ENCODE peak calls at places on chromosomes 7 and 10, in eight cellular contexts. U is PC-3, B is fibroblast of pulmonary artery, T is right lobe of liver, J is HCT116, P is body of pancreas, S is lower lobe of right lung, K is AG09309. X is an unnamed sample.

GRCh38 chr10:126337241-126337640 is 51.0 kb downstream of the ADAM12 start:
- DNase-seq in B (no peak), T (no peak), P (no peak), J (no peak), K (no peak), U (no peak), S (no peak), X (no peak)

GRCh38 chr7:149261321-149261828 is 621 bp upstream of the ZNF783 start:
- DNase-seq in U (peak), T (no peak), K (peak), J (no peak), B (peak), P (no peak), S (no peak), X (no peak)

GRCh38 chr10:14601872-14602725 is 172.6 kb downstream of the FAM107B start:
- DNase-seq in K (no peak), S (peak), P (peak), J (peak), U (peak), B (peak), T (no peak), X (peak)

GRCh38 chr7:50653997-50654425 is 88.8 kb upstream of the DDC start:
- DNase-seq in P (peak), J (no peak), U (no peak), K (no peak), B (peak), S (no peak), T (peak), X (no peak)

GRCh38 chr10:63553031-63553430 is 31.8 kb downstream of the REEP3 start:
- DNase-seq in S (no peak), U (peak), P (no peak), K (peak), B (peak), T (no peak), J (peak), X (no peak)

GRCh38 chr10:69515699-69516547 is 57.3 kb downstream of the NEUROG3 start:
- DNase-seq in K (peak), P (peak), U (peak), B (peak), T (peak), S (peak), J (peak), X (no peak)

GRCh38 chr10:69382382-69383117 is 34.2 kb downstream of the TACR2 start:
- DNase-seq in B (peak), P (no peak), U (peak), T (no peak), S (no peak), J (no peak), K (peak), X (peak)

GRCh38 chr10:71845410-71846406 is 5.3 kb downstream of the PSAP start:
- DNase-seq in K (no peak), U (no peak), B (no peak), J (no peak), P (no peak), T (no peak), S (no peak), X (no peak)

GRCh38 chr7:23679898-23680416 is at the start of gene FAM221A:
- DNase-seq in U (peak), T (peak), J (no peak), B (peak), K (no peak), P (peak), S (peak), X (no peak)

GRCh38 chr7:28008171-28008570 is 172.4 kb downstream of the JAZF1 start:
- DNase-seq in B (no peak), T (no peak), P (no peak), U (no peak), S (no peak), J (no peak), K (no peak), X (no peak)

GRCh38 chr10:105026566-105026965 is 385.5 kb downstream of the SORCS3 start:
- DNase-seq in T (no peak), K (no peak), B (no peak), J (no peak), U (no peak), S (no peak), P (no peak), X (no peak)

GRCh38 chr7:127708788-127709187 is 56.8 kb downstream of the SND1 start:
- DNase-seq in K (peak), P (peak), B (peak), S (no peak), J (peak), T (peak), U (peak), X (peak)

GRCh38 chr7:24318326-24318725 is 34.3 kb downstream of the NPY start:
- DNase-seq in B (peak), P (no peak), J (peak), K (no peak), U (peak), T (no peak), S (no peak), X (no peak)

GRCh38 chr7:149880871-149881301 is 7.1 kb downstream of the ATP6V0E2 start:
- DNase-seq in T (no peak), S (peak), K (no peak), B (no peak), P (no peak), J (no peak), U (no peak), X (no peak)

GRCh38 chr7:27166475-27167169 is 1.3 kb upstream of the HOXA9 start:
- DNase-seq in B (no peak), S (peak), K (no peak), P (no peak), J (no peak), U (peak), T (no peak), X (no peak)

GRCh38 chr10:96657385-96657784 is 62.9 kb downstream of the PIK3AP1 start:
- DNase-seq in J (no peak), P (no peak), B (no peak), K (no peak), T (peak), S (no peak), U (no peak), X (no peak)

GRCh38 chr7:29612596-29612995 is 49.0 kb downstream of the PRR15 start:
- DNase-seq in U (peak), B (no peak), P (no peak), T (no peak), K (peak), J (no peak), S (no peak), X (no peak)

GRCh38 chr7:1046722-1047679 is 2.7 kb downstream of the GPR146 start:
- DNase-seq in K (no peak), P (peak), B (no peak), J (no peak), S (peak), U (peak), T (no peak), X (no peak)

GRCh38 chr10:28880551-28880950 is 203.2 kb downstream of the BAMBI start:
- DNase-seq in P (no peak), S (no peak), T (no peak), U (no peak), J (no peak), K (no peak), B (peak), X (no peak)

GRCh38 chr7:105585850-105586500 is 4.7 kb upstream of the EFCAB10 start:
- DNase-seq in B (no peak), S (no peak), K (no peak), J (no peak), P (no peak), T (no peak), U (no peak), X (no peak)

GRCh38 chr7:433558-433957 is 86.1 kb downstream of the PDGFA start:
- DNase-seq in S (no peak), U (no peak), K (no peak), P (no peak), B (no peak), T (no peak), J (no peak), X (no peak)

GRCh38 chr7:55565693-55566092 is 6.6 kb downstream of the VOPP1 start:
- DNase-seq in T (no peak), K (no peak), U (no peak), P (no peak), S (no peak), J (peak), B (no peak), X (no peak)

GRCh38 chr10:103316087-103316486 is 34.9 kb downstream of the PCGF6 start:
- DNase-seq in U (no peak), B (no peak), J (no peak), T (no peak), S (no peak), P (no peak), K (no peak), X (no peak)

GRCh38 chr10:110209926-110210662 is 2.7 kb downstream of the MXI1 start:
- DNase-seq in J (no peak), B (peak), U (peak), S (peak), T (peak), P (peak), K (no peak), X (no peak)

GRCh38 chr10:28248092-28248491 is 54.8 kb downstream of the MPP7 start:
- DNase-seq in T (no peak), U (no peak), B (peak), J (no peak), P (peak), K (peak), S (peak), X (no peak)

GRCh38 chr10:114631678-114632417 is 26.2 kb downstream of the ABLIM1 start:
- DNase-seq in J (no peak), U (no peak), B (no peak), S (peak), T (peak), K (no peak), P (peak), X (peak)

GRCh38 chr7:94375713-94376112 is 19.0 kb upstream of the COL1A2 start:
- DNase-seq in J (no peak), B (peak), S (no peak), U (no peak), K (peak), T (no peak), P (peak), X (no peak)

GRCh38 chr10:110857265-110858158 is 14.2 kb upstream of the PDCD4 start:
- DNase-seq in K (no peak), J (no peak), T (peak), P (peak), S (no peak), B (peak), U (no peak), X (no peak)

GRCh38 chr10:122363722-122364463 is 10.6 kb upstream of the PLEKHA1 start:
- DNase-seq in J (no peak), B (no peak), K (no peak), S (no peak), T (no peak), U (no peak), P (no peak), X (no peak)

GRCh38 chr10:63375458-63375857 is 90.3 kb downstream of the JMJD1C start:
- DNase-seq in U (no peak), S (no peak), P (no peak), K (no peak), T (no peak), J (no peak), B (no peak), X (no peak)

GRCh38 chr10:68212721-68213352 is 19.1 kb downstream of the ATOH7 start:
- DNase-seq in J (no peak), K (no peak), S (no peak), P (peak), T (no peak), U (peak), B (peak), X (no peak)

GRCh38 chr10:71246591-71247143 is 34.3 kb downstream of the UNC5B start:
- DNase-seq in T (no peak), P (peak), B (no peak), S (no peak), J (peak), K (no peak), U (peak), X (no peak)

GRCh38 chr10:130935897-130936550 is 375.5 kb downstream of the TCERG1L start:
- DNase-seq in J (no peak), U (no peak), S (no peak), B (no peak), K (no peak), T (no peak), P (no peak), X (no peak)
- TF ChIP-seq CTCF in J (no peak), U (no peak), S (no peak), B (no peak), K (no peak), T (no peak), P (no peak), X (no peak)

GRCh38 chr10:12703141-12703540 is 298.4 kb downstream of the CCDC3 start:
- DNase-seq in B (no peak), S (no peak), P (no peak), J (no peak), T (no peak), K (no peak), U (peak), X (no peak)
- H3K4me3 ChIP-seq in B (no peak), S (no peak), P (no peak), J (no peak), T (no peak), K (no peak), U (no peak), X (no peak)

GRCh38 chr7:144670251-144670650 is 165.6 kb downstream of the TPK1 start:
- DNase-seq in B (peak), U (peak), T (no peak), P (no peak), J (peak), S (no peak), K (no peak), X (no peak)
- TF ChIP-seq CTCF in B (peak), U (peak), T (no peak), P (no peak), J (peak), S (no peak), K (no peak), X (peak)

GRCh38 chr10:50334273-50334672 is 83.0 kb upstream of the ASAH2 start:
- DNase-seq in B (no peak), S (no peak), T (no peak), K (no peak), J (no peak), U (peak), P (no peak), X (no peak)

GRCh38 chr10:50336140-50336539 is 84.8 kb upstream of the ASAH2 start:
- DNase-seq in U (no peak), B (no peak), K (no peak), T (no peak), S (no peak), J (no peak), P (no peak), X (no peak)

GRCh38 chr10:50333872-50334271 is 82.6 kb upstream of the ASAH2 start:
- DNase-seq in K (no peak), S (no peak), P (no peak), J (no peak), U (no peak), B (no peak), T (no peak), X (no peak)

GRCh38 chr10:50332108-50332846 is 81.0 kb upstream of the ASAH2 start:
- DNase-seq in J (no peak), K (no peak), U (no peak), S (no peak), P (no peak), T (no peak), B (no peak), X (no peak)

GRCh38 chr10:50335397-50335796 is 84.1 kb upstream of the ASAH2 start:
- DNase-seq in B (no peak), P (no peak), J (no peak), T (no peak), U (no peak), S (no peak), K (no peak), X (no peak)
- H3K4me3 ChIP-seq in B (no peak), P (no peak), J (no peak), T (no peak), U (no peak), S (no peak), K (no peak), X (no peak)

DNA sequence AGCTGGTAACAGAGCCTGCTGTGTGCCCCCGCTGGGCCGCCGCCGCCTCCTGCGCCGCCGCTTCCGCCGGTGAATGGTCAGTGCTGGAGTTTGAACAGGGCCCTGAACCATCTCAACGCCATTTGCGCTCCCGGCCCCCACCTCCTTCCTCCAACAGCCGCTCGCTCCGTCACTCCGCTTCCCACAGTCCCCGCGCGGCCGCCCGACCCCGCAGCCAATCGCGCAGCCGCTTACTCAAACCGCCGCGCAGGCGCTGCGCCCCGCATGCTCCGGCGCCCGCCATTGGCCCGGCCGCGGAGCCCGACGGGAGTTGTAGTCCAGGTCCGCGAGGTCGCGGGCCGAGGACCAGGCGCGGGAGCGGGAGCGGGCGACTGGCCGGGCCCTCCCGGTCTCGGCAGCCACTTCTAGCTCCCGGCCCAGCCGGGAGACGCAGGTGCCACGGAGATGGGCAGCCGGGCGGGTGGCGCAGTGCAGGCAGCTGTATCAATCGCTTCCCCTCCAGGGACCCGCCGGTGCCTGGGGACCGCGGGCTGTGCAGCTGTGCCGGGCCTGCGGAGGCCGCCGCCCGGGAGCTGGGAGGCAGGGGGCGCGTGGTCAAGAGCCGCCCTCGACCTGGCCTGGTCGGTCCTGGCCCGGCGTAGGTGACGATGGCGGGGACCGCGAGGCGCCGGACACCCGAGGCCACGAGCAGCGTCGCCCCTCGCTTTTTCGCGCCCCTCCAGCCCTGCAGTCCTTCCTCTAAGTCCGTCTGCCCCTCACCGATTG is at the start of gene WAPL:
- DNase-seq in K (peak), P (peak), U (peak), T (peak), S (peak), J (peak), B (peak), X (no peak)
- TF ChIP-seq CTCF in K (no peak), P (no peak), U (no peak), T (no peak), S (no peak), J (no peak), B (no peak), X (no peak)

X was measured in epithelial cell of proximal tubule.